ENCODE peak calls at places on chromosomes 3 and 15, in five cellular contexts. Z, G, O, Y and K are unnamed samples.

GRCh38 chr3:43695863-43696262 is 5.1 kb downstream of the ABHD5 start:
- DNase-seq in Y (no peak), O (no peak), G (no peak), Z (no peak), K (no peak)

GRCh38 chr3:165195628-165196576 is at the start of gene SLITRK3:
- DNase-seq in Y (no peak), O (no peak), Z (peak), G (peak), K (no peak)

GRCh38 chr15:34213690-34214089 is 3.8 kb upstream of the KATNBL1 start:
- DNase-seq in Y (no peak), Z (no peak), G (no peak), O (no peak), K (no peak)

GRCh38 chr15:71691700-71692417 is 118.5 kb upstream of the NR2E3 start:
- DNase-seq in O (no peak), G (no peak), Y (no peak), Z (no peak), K (no peak)

GRCh38 chr3:133296315-133296917 is 103.4 kb upstream of the BFSP2 start:
- DNase-seq in O (no peak), Y (no peak), G (no peak), Z (no peak), K (no peak)

GRCh38 chr3:17030438-17030837 is 145.7 kb downstream of the PLCL2 start:
- DNase-seq in G (no peak), Y (no peak), O (no peak), Z (no peak), K (no peak)

GRCh38 chr3:61877359-61877770 is 316.0 kb downstream of the PTPRG start:
- DNase-seq in G (no peak), O (no peak), Y (no peak), Z (peak), K (peak)

GRCh38 chr15:35667908-35668307 is 121.9 kb upstream of the DPH6 start:
- DNase-seq in Z (no peak), Y (no peak), O (no peak), G (no peak), K (no peak)

GRCh38 chr15:73809728-73810501 is 56.8 kb upstream of the INSYN1 start:
- DNase-seq in Y (no peak), Z (no peak), O (no peak), G (no peak), K (peak)

GRCh38 chr3:64489361-64490044 is 198.3 kb downstream of the ADAMTS9 start:
- DNase-seq in G (peak), O (peak), Y (no peak), Z (no peak), K (peak)

GRCh38 chr15:78002996-78003395 is 74.5 kb downstream of the TBC1D2B start:
- DNase-seq in Z (no peak), G (no peak), Y (no peak), O (no peak), K (no peak)

GRCh38 chr15:25801586-25802284 is 61.4 kb downstream of the ATP10A start:
- DNase-seq in O (no peak), G (no peak), Z (no peak), Y (no peak), K (no peak)

GRCh38 chr3:127840671-127841070 is 18.4 kb upstream of the MGLL start:
- DNase-seq in Z (no peak), Y (no peak), O (no peak), G (no peak), K (no peak)

GRCh38 chr3:189529468-189529867 is 101.7 kb upstream of the TP63 start:
- DNase-seq in G (no peak), Z (no peak), O (no peak), Y (no peak), K (no peak)

GRCh38 chr3:171933441-171933840 is 90.3 kb downstream of the TMEM212 start:
- DNase-seq in G (no peak), Y (no peak), Z (no peak), O (no peak), K (no peak)

GRCh38 chr3:1404270-1404669 is 311.4 kb downstream of the CNTN6 start:
- DNase-seq in Y (no peak), O (no peak), Z (no peak), G (no peak), K (peak)

GRCh38 chr3:19792388-19792787 is 141.6 kb downstream of the EFHB start:
- DNase-seq in Z (no peak), G (no peak), O (no peak), Y (no peak), K (no peak)

GRCh38 chr3:73024836-73025235 is 28.2 kb downstream of the PPP4R2 start:
- DNase-seq in Z (no peak), Y (no peak), G (no peak), O (no peak), K (peak)

GRCh38 chr3:25903371-25903770 is 113.5 kb downstream of the OXSM start:
- DNase-seq in Y (no peak), Z (no peak), G (no peak), O (no peak), K (no peak)

GRCh38 chr3:42691861-42692666 is 6.7 kb downstream of the KLHL40 start:
- DNase-seq in Z (no peak), O (no peak), Y (no peak), G (no peak), K (no peak)

GRCh38 chr15:42549052-42549491 is 434 bp downstream of the HAUS2 start:
- DNase-seq in Y (peak), G (no peak), Z (peak), O (peak), K (no peak)

GRCh38 chr3:122021811-122022401 is at the start of gene ILDR1:
- DNase-seq in Z (peak), O (peak), G (peak), Y (no peak), K (peak)

GRCh38 chr3:83482402-83482801 is 1476.4 kb upstream of the CADM2 start:
- DNase-seq in Y (no peak), Z (no peak), G (no peak), O (no peak), K (no peak)

GRCh38 chr15:43187544-43188155 is 2.4 kb downstream of the CCNDBP1 start:
- DNase-seq in Y (no peak), Z (no peak), O (no peak), G (no peak), K (no peak)

GRCh38 chr3:133548090-133548489 is 25.4 kb upstream of the CDV3 start:
- DNase-seq in O (no peak), Z (no peak), G (no peak), Y (no peak), K (no peak)

DNA sequence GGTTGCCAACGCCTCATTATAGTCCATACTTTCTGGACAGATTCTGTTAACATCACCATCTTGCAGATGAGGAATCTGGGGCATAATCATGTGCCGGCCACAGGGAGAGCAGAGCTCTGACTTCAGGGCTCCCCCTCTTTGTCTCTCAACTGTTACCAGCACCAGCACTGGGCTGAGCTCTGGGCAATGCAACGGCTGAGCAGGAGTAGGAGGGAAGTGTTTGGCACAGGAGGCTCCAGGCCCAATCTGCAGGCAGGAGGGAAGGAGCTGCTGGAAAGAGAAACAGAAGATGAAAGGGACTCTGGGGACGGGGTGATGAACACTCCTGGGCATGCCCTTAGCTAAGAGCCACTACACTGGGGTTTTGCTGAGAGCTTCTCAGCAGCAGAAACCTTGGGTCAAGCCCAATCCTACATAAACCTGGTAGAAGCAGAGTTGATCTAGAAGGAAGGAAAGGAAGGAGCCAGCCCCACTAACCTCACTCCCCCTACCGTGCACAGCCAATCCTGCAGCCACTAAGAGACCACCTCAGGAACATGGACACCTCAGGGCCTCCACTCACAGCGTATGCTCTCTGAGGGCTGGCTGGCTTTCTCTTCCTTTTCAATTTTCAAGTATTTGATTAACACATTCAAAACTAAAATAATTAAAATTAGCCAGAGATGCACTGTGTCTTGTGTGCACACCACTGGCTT is 73.1 kb upstream of the SPATA12 start:
- DNase-seq in Z (peak), O (no peak), G (peak), Y (no peak), K (no peak)
- TF ChIP-seq CTCF in Z (peak), O (no peak), G (peak), Y (peak), K (no peak)

GRCh38 chr3:179750720-179751328 is 98.0 kb downstream of the USP13 start:
- DNase-seq in O (no peak), Y (no peak), G (peak), Z (no peak), K (peak)
- TF ChIP-seq CTCF in O (peak), Y (peak), G (peak), Z (peak), K (peak)

GRCh38 chr3:49700014-49700413 is 10.7 kb downstream of the RNF123 start:
- DNase-seq in Y (no peak), O (no peak), G (no peak), Z (no peak), K (no peak)

GRCh38 chr3:49702672-49703071 is 13.3 kb downstream of the RNF123 start:
- DNase-seq in G (no peak), Z (no peak), O (no peak), Y (no peak), K (no peak)

GRCh38 chr3:49701388-49702077 is 12.2 kb downstream of the RNF123 start:
- DNase-seq in Z (no peak), O (no peak), G (peak), Y (no peak), K (no peak)

GRCh38 chr3:49699281-49699723 is 9.9 kb downstream of the RNF123 start:
- DNase-seq in Y (no peak), Z (no peak), G (no peak), O (no peak), K (no peak)

DNA sequence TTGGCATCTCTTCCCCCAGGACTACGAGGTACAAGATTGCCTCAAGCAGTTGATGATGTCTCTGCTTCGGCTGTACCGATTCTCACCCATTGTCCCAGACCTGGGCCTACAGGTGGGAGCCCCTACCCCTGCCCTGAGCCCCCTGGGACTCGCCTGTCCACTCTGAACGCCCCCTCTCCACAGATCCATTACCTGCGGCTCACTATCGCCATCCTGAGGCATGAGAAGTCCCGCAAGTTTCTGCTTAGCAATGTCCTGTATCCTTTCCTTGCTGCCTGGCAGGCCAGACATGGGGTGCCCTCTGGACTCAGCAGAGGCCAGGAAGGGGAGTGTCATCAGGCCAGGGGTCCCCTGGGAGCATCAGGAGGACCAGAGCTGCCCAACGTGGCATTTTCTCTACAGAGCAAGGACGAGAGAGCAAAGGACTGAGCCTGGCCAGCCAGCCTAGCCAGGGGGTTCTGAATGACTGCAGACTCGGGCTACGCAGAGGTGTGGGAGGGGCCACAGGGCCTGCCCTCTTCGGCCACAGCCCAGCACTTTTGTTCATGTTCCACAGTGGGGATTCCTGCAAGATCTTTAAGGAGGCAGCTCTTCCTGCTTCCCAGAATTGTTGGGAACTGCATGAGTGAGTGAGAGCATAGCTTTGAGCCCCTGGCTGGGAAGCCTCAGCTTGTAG is 11.2 kb downstream of the RNF123 start:
- DNase-seq in Z (no peak), O (no peak), G (no peak), Y (no peak), K (no peak)
- TF ChIP-seq CTCF in Z (peak), O (no peak), G (no peak), Y (no peak), K (no peak)

DNA sequence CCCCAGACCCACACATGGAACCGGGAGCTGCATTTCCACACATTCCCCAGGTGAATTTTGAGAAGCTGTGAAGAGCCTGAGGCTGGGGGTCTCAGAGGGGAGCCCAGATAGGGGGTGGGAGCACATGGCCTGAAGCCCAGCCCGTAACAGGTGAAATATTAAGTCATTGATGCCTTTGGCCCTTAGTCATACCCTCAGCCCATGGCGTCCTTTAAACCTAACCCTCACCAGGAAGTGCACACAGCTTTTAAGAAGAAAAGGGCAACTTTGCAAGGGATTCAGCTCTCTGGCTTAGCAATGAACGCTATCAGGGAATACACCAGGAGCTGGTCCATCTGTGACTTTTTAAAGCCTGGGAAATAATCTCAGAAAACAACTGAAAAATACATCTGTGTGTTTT is 40.6 kb downstream of the WNT7A start:
- DNase-seq in G (no peak), Y (no peak), Z (no peak), O (no peak), K (no peak)
- TF ChIP-seq CTCF in G (no peak), Y (no peak), Z (no peak), O (no peak), K (no peak)

DNA sequence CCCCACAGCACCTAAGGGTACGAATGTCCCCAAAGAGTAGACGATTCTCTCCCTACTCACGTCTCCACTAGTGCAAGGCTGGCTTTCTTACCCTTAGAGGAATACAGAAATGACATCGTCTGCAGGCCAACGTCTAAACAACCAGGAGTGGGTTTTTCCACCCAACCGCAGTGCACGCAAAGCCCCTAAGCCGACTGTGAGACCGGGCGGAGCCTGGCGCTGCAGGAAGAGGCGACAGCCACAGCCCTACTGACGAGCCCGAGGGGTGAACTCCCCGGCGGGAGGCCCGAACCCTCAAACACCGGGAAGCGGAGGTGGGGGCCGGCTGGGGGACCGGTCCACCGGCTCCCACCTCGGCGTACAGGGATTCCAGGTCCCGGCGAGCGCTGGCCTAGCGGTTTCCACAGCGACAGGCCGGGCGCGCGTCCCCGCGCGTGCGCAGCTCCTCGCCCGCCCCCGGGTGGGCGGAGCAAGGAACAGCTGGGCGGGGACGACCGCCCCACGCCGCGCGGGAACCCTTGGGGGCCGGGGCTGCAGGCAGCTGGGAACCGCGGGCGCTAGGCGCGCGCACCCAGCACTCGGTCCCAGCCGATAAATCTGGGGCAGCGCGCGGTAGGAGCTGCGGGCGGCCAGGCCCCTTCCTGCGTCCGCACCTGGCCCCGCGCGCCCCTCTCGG is at the start of the genes CEP19 and PIGX:
- DNase-seq in O (peak), Y (peak), G (peak), Z (peak), K (peak)
- TF ChIP-seq CTCF in O (no peak), Y (no peak), G (no peak), Z (no peak), K (no peak)

GRCh38 chr3:52174896-52175295 is 20.7 kb upstream of the POC1A start:
- DNase-seq in Y (no peak), O (no peak), G (no peak), Z (no peak), K (no peak)

GRCh38 chr3:52172262-52172757 is 18.1 kb upstream of the POC1A start:
- DNase-seq in Z (no peak), Y (no peak), G (no peak), O (no peak), K (no peak)

GRCh38 chr3:52175416-52176187 is 21.4 kb upstream of the POC1A start:
- DNase-seq in G (no peak), O (no peak), Y (no peak), Z (no peak), K (no peak)

GRCh38 chr3:52173101-52173500 is 18.9 kb upstream of the POC1A start:
- DNase-seq in O (no peak), Y (no peak), G (no peak), Z (no peak), K (no peak)

GRCh38 chr3:52171577-52172261 is 17.5 kb upstream of the POC1A start:
- DNase-seq in Y (no peak), O (no peak), Z (no peak), G (no peak), K (no peak)
- TF ChIP-seq CTCF in Y (no peak), O (no peak), Z (no peak), G (no peak), K (no peak)

GRCh38 chr3:52451237-52452083 is 2.4 kb downstream of the TNNC1 start:
- DNase-seq in Y (no peak), G (no peak), Z (no peak), O (no peak), K (no peak)
- TF ChIP-seq CTCF in Y (peak), G (peak), Z (no peak), O (no peak), K (no peak)